ENCODE peak calls at places on chromosomes 7 and 10, in five cellular contexts. J, C, F, R and B are unnamed samples.

GRCh38 chr10:69572159-69573055 is 815 bp downstream of the NEUROG3 start:
- DNase-seq in C (no peak), F (no peak), J (no peak), R (no peak), B (peak; percentile 51)

GRCh38 chr7:84230491-84230890 is 35.9 kb upstream of the SEMA3A start:
- DNase-seq in R (no peak), C (no peak), J (no peak), F (no peak), B (no peak)

GRCh38 chr10:101014966-101015581 is 15.5 kb downstream of the LZTS2 start:
- DNase-seq in J (no peak), F (no peak), R (peak; percentile 85), C (no peak), B (no peak)

GRCh38 chr10:133336131-133337078 is at the start of gene CALY:
- DNase-seq in C (no peak), R (no peak), J (peak; percentile 82), F (no peak), B (peak; percentile 75)

GRCh38 chr10:124174071-124174566 is 80.7 kb upstream of the CHST15 start:
- DNase-seq in F (no peak), C (no peak), R (no peak), J (no peak), B (no peak)

GRCh38 chr7:95330194-95331003 is 6.1 kb upstream of the PON1 start:
- DNase-seq in J (no peak), C (no peak), F (peak; percentile 14), R (peak; percentile 47), B (no peak)

GRCh38 chr7:35839860-35840854 is 39.3 kb downstream of the SEPTIN7 start:
- DNase-seq in R (peak; percentile 23), C (no peak), J (no peak), F (no peak), B (no peak)

GRCh38 chr7:50377356-50377755 is 72.8 kb downstream of the FIGNL1 start:
- DNase-seq in R (no peak), F (no peak), J (no peak), C (no peak), B (no peak)

GRCh38 chr10:112953760-112954159 is 3.7 kb downstream of the TCF7L2 start:
- DNase-seq in C (no peak), J (no peak), R (peak; percentile 45), F (no peak), B (no peak)

GRCh38 chr7:45937301-45937700 is 16.2 kb upstream of the IGFBP3 start:
- DNase-seq in C (no peak), R (no peak), F (no peak), J (no peak), B (no peak)

GRCh38 chr10:34861293-34862004 is 46.4 kb upstream of the PARD3 start:
- DNase-seq in F (peak; percentile 46), R (peak; percentile 48), J (no peak), C (peak; percentile 68), B (no peak)

GRCh38 chr10:112362833-112363232 is 11.1 kb upstream of the ACSL5 start:
- DNase-seq in R (peak; percentile 82), J (no peak), F (no peak), C (peak; percentile 73), B (no peak)

GRCh38 chr7:90271753-90272152 is 26.8 kb downstream of the CFAP69 start:
- DNase-seq in F (no peak), J (no peak), C (no peak), R (peak; percentile 1), B (no peak)

GRCh38 chr10:82221750-82222149 is 346.8 kb downstream of the NRG3 start:
- DNase-seq in R (peak; percentile 48), C (no peak), J (no peak), F (no peak), B (no peak)

GRCh38 chr10:97024181-97025073 is 161.3 kb downstream of the SLIT1 start:
- DNase-seq in C (peak; percentile 63), F (no peak), R (peak; percentile 45), J (no peak), B (no peak)

GRCh38 chr7:92489634-92490033 is 11.9 kb upstream of the ERVW-1 start:
- DNase-seq in F (no peak), R (no peak), J (no peak), C (no peak), B (no peak)

GRCh38 chr10:79106251-79106650 is 37.5 kb downstream of the ZMIZ1 start:
- DNase-seq in J (no peak), R (no peak), C (no peak), F (no peak), B (no peak)

GRCh38 chr7:93117852-93118530 is at the start of gene SAMD9:
- DNase-seq in F (peak; percentile 84), R (peak; percentile 88), J (peak; percentile 70), C (no peak), B (peak; percentile 42)

GRCh38 chr10:70688828-70689227 is 16.5 kb downstream of the ADAMTS14 start:
- DNase-seq in F (no peak), R (no peak), J (no peak), C (no peak), B (no peak)

GRCh38 chr7:47609803-47610452 is 28.0 kb upstream of the TNS3 start:
- DNase-seq in R (no peak), F (no peak), J (no peak), C (peak; percentile 51), B (no peak)

GRCh38 chr10:89207181-89207800 is at the start of gene CH25H:
- DNase-seq in F (no peak), J (peak; percentile 79), C (peak; percentile 82), R (peak; percentile 69), B (peak; percentile 59)

GRCh38 chr7:158009886-158010285 is 577.7 kb downstream of the PTPRN2 start:
- DNase-seq in F (no peak), R (no peak), C (no peak), J (no peak), B (no peak)

GRCh38 chr7:66886152-66886551 is 34.9 kb upstream of the TMEM248 start:
- DNase-seq in R (no peak), C (no peak), J (no peak), F (no peak), B (no peak)

GRCh38 chr10:18261660-18262292 is 121.6 kb downstream of the CACNB2 start:
- DNase-seq in C (no peak), R (no peak), J (no peak), F (no peak), B (no peak)

GRCh38 chr7:140200102-140200989 is 23.6 kb upstream of the KDM7A start:
- DNase-seq in R (peak; percentile 65), J (no peak), F (no peak), C (no peak), B (no peak)

GRCh38 chr7:70092314-70093303 is 494.3 kb downstream of the AUTS2 start:
- DNase-seq in J (no peak), R (no peak), C (peak; percentile 42), F (peak; percentile 90), B (no peak)

GRCh38 chr7:42574693-42575084 is 337.2 kb downstream of the C7orf25 start:
- DNase-seq in J (no peak), R (peak; percentile 31), F (no peak), C (no peak), B (no peak)

GRCh38 chr10:28686835-28687682 is 9.7 kb downstream of the BAMBI start:
- DNase-seq in R (no peak), F (no peak), J (no peak), C (no peak), B (no peak)

GRCh38 chr7:98613601-98614425 is 3.3 kb upstream of the NPTX2 start:
- DNase-seq in R (peak; percentile 60), F (no peak), C (no peak), J (no peak), B (no peak)

GRCh38 chr10:23079700-23080099 is 15.7 kb upstream of the MSRB2 start:
- DNase-seq in J (no peak), R (no peak), C (no peak), F (no peak), B (no peak)

GRCh38 chr7:135410546-135410942 is 99.4 kb downstream of the CNOT4 start:
- DNase-seq in J (no peak), C (no peak), F (no peak), R (no peak), B (no peak)

GRCh38 chr7:112080441-112080840 is 125.8 kb downstream of the DOCK4 start:
- DNase-seq in J (no peak), C (no peak), R (peak; percentile 86), F (peak; percentile 46), B (no peak)

GRCh38 chr7:129781128-129781855 is 169.8 kb downstream of the NRF1 start:
- DNase-seq in J (no peak), C (no peak), R (no peak), F (no peak), B (peak; percentile 44)

GRCh38 chr10:130127612-130128607 is 8.3 kb upstream of the GLRX3 start:
- DNase-seq in F (peak; percentile 34), R (peak; percentile 73), J (peak; percentile 73), C (no peak), B (peak; percentile 57)

GRCh38 chr7:140159487-140159886 is 17.3 kb downstream of the KDM7A start:
- DNase-seq in C (no peak), F (no peak), R (no peak), J (no peak), B (no peak)